ENCODE peak calls at places on chromosomes 4 and X, in eight cellular contexts. One of them, this sample, is unnamed. For H3K4me1, the result is how much of the 10 kb centered on the place peaks cover.

GRCh38 chr4:10734697-10735096 is 50.1 kb upstream of the CLNK start:
- DNase-seq in cardiac muscle cell: no peak
- DNase-seq in ovary: no peak
- DNase-seq in HepG2: no peak
- DNase-seq in left lung: no peak
- DNase-seq in CD8-positive, alpha-beta T cell: no peak
- DNase-seq in adrenal gland: no peak
- DNase-seq in mammary epithelial cell: no peak
- DNase-seq in this sample: no peak

GRCh38 chr4:41594439-41594838 is 56.5 kb downstream of the LIMCH1 start:
- DNase-seq in ovary: no peak
- DNase-seq in CD8-positive, alpha-beta T cell: no peak
- DNase-seq in cardiac muscle cell: no peak
- DNase-seq in mammary epithelial cell: no peak
- DNase-seq in HepG2: no peak
- DNase-seq in adrenal gland: peak
- DNase-seq in left lung: no peak
- DNase-seq in this sample: no peak

GRCh38 chrX:14529288-14529989 is at the start of gene GLRA2:
- DNase-seq in HepG2: peak
- DNase-seq in mammary epithelial cell: peak
- DNase-seq in cardiac muscle cell: peak
- DNase-seq in ovary: peak
- DNase-seq in left lung: no peak
- DNase-seq in CD8-positive, alpha-beta T cell: no peak
- DNase-seq in adrenal gland: no peak
- DNase-seq in this sample: no peak

GRCh38 chr4:65670331-65671031 is at the start of gene EPHA5:
- DNase-seq in HepG2: peak
- DNase-seq in left lung: peak
- DNase-seq in adrenal gland: peak
- DNase-seq in CD8-positive, alpha-beta T cell: no peak
- DNase-seq in mammary epithelial cell: peak
- DNase-seq in ovary: peak
- DNase-seq in cardiac muscle cell: peak
- DNase-seq in this sample: no peak

GRCh38 chrX:10726647-10727046 is 106.3 kb upstream of the MID1 start:
- DNase-seq in left lung: no peak
- DNase-seq in adrenal gland: no peak
- DNase-seq in ovary: no peak
- DNase-seq in mammary epithelial cell: peak
- DNase-seq in cardiac muscle cell: no peak
- DNase-seq in CD8-positive, alpha-beta T cell: no peak
- DNase-seq in HepG2: no peak
- DNase-seq in this sample: no peak

GRCh38 chr4:98779021-98779420 is 120.6 kb upstream of the TSPAN5 start:
- DNase-seq in ovary: no peak
- DNase-seq in cardiac muscle cell: no peak
- DNase-seq in adrenal gland: no peak
- DNase-seq in mammary epithelial cell: no peak
- DNase-seq in CD8-positive, alpha-beta T cell: no peak
- DNase-seq in left lung: no peak
- DNase-seq in HepG2: no peak
- DNase-seq in this sample: no peak

GRCh38 chr4:13547563-13548041 is 3.3 kb upstream of the NKX3-2 start:
- DNase-seq in left lung: peak
- DNase-seq in cardiac muscle cell: peak
- DNase-seq in ovary: no peak
- DNase-seq in CD8-positive, alpha-beta T cell: no peak
- DNase-seq in mammary epithelial cell: no peak
- DNase-seq in HepG2: no peak
- DNase-seq in adrenal gland: no peak
- DNase-seq in this sample: no peak

GRCh38 chr4:1691737-1692373 is 7.7 kb upstream of the FAM53A start:
- DNase-seq in HepG2: no peak
- DNase-seq in left lung: no peak
- DNase-seq in CD8-positive, alpha-beta T cell: no peak
- DNase-seq in mammary epithelial cell: no peak
- DNase-seq in cardiac muscle cell: no peak
- DNase-seq in adrenal gland: no peak
- DNase-seq in ovary: no peak
- DNase-seq in this sample: no peak

GRCh38 chr4:188139671-188140070 is 430 bp downstream of the TRIML1 start:
- DNase-seq in adrenal gland: no peak
- DNase-seq in left lung: no peak
- DNase-seq in mammary epithelial cell: no peak
- DNase-seq in ovary: no peak
- DNase-seq in HepG2: no peak
- DNase-seq in CD8-positive, alpha-beta T cell: no peak
- DNase-seq in cardiac muscle cell: no peak
- DNase-seq in this sample: no peak

GRCh38 chr4:38284294-38285045 is 324.3 kb downstream of the PTTG2 start:
- DNase-seq in ovary: no peak
- DNase-seq in CD8-positive, alpha-beta T cell: no peak
- DNase-seq in adrenal gland: no peak
- DNase-seq in HepG2: no peak
- DNase-seq in cardiac muscle cell: no peak
- DNase-seq in left lung: no peak
- DNase-seq in mammary epithelial cell: no peak
- DNase-seq in this sample: no peak

GRCh38 chr4:2953496-2953895 is 9.7 kb downstream of the NOP14 start:
- DNase-seq in CD8-positive, alpha-beta T cell: no peak
- DNase-seq in ovary: no peak
- DNase-seq in adrenal gland: peak
- DNase-seq in mammary epithelial cell: no peak
- DNase-seq in left lung: no peak
- DNase-seq in cardiac muscle cell: no peak
- DNase-seq in HepG2: no peak
- DNase-seq in this sample: no peak

GRCh38 chr4:128846063-128846462 is 36.6 kb downstream of the JADE1 start:
- DNase-seq in adrenal gland: peak
- DNase-seq in HepG2: no peak
- DNase-seq in mammary epithelial cell: no peak
- DNase-seq in ovary: no peak
- DNase-seq in left lung: no peak
- DNase-seq in cardiac muscle cell: no peak
- DNase-seq in CD8-positive, alpha-beta T cell: no peak
- DNase-seq in this sample: no peak

GRCh38 chrX:16445166-16445752 is 204.7 kb upstream of the S100G start:
- DNase-seq in HepG2: peak
- DNase-seq in mammary epithelial cell: peak
- DNase-seq in ovary: no peak
- DNase-seq in left lung: no peak
- DNase-seq in cardiac muscle cell: peak
- DNase-seq in adrenal gland: peak
- DNase-seq in CD8-positive, alpha-beta T cell: peak
- DNase-seq in this sample: no peak

GRCh38 chrX:72123471-72124185 is 8.1 kb downstream of the RTL5 start:
- DNase-seq in cardiac muscle cell: peak
- DNase-seq in adrenal gland: peak
- DNase-seq in left lung: no peak
- DNase-seq in HepG2: no peak
- DNase-seq in ovary: no peak
- DNase-seq in mammary epithelial cell: no peak
- DNase-seq in CD8-positive, alpha-beta T cell: no peak
- DNase-seq in this sample: no peak

GRCh38 chr4:40874331-40874730 is 124.6 kb downstream of the NSUN7 start:
- DNase-seq in mammary epithelial cell: no peak
- DNase-seq in CD8-positive, alpha-beta T cell: no peak
- DNase-seq in cardiac muscle cell: peak
- DNase-seq in left lung: no peak
- DNase-seq in ovary: no peak
- DNase-seq in HepG2: no peak
- DNase-seq in adrenal gland: no peak
- DNase-seq in this sample: no peak

GRCh38 chr4:184331155-184331995 is 113.7 kb upstream of the ENPP6 start:
- DNase-seq in left lung: no peak
- DNase-seq in CD8-positive, alpha-beta T cell: no peak
- DNase-seq in adrenal gland: peak
- DNase-seq in HepG2: no peak
- DNase-seq in ovary: no peak
- DNase-seq in cardiac muscle cell: no peak
- DNase-seq in mammary epithelial cell: peak
- DNase-seq in this sample: no peak

GRCh38 chr4:99655315-99656081 is 2.1 kb downstream of the C4orf54 start:
- DNase-seq in left lung: no peak
- DNase-seq in HepG2: no peak
- DNase-seq in ovary: peak
- DNase-seq in CD8-positive, alpha-beta T cell: no peak
- DNase-seq in cardiac muscle cell: no peak
- DNase-seq in mammary epithelial cell: peak
- DNase-seq in adrenal gland: peak
- DNase-seq in this sample: no peak

GRCh38 chrX:15072259-15072658 is 197.6 kb downstream of the ASB9 start:
- DNase-seq in ovary: no peak
- DNase-seq in mammary epithelial cell: no peak
- DNase-seq in adrenal gland: no peak
- DNase-seq in CD8-positive, alpha-beta T cell: no peak
- DNase-seq in left lung: no peak
- DNase-seq in cardiac muscle cell: no peak
- DNase-seq in HepG2: no peak
- DNase-seq in this sample: no peak

GRCh38 chr4:123921339-123921738 is 524.7 kb downstream of the SPRY1 start:
- DNase-seq in CD8-positive, alpha-beta T cell: no peak
- DNase-seq in mammary epithelial cell: no peak
- DNase-seq in HepG2: no peak
- DNase-seq in adrenal gland: no peak
- DNase-seq in ovary: no peak
- DNase-seq in left lung: no peak
- DNase-seq in cardiac muscle cell: no peak
- DNase-seq in this sample: no peak

GRCh38 chr4:100843897-100844296 is 326.1 kb upstream of the EMCN start:
- DNase-seq in ovary: no peak
- DNase-seq in cardiac muscle cell: no peak
- DNase-seq in adrenal gland: no peak
- DNase-seq in mammary epithelial cell: no peak
- DNase-seq in HepG2: no peak
- DNase-seq in left lung: no peak
- DNase-seq in CD8-positive, alpha-beta T cell: no peak
- DNase-seq in this sample: no peak

GRCh38 chr4:120082286-120082685 is 15.6 kb upstream of the MAD2L1 start:
- DNase-seq in adrenal gland: no peak
- DNase-seq in left lung: no peak
- DNase-seq in cardiac muscle cell: no peak
- DNase-seq in HepG2: no peak
- DNase-seq in ovary: no peak
- DNase-seq in CD8-positive, alpha-beta T cell: no peak
- DNase-seq in mammary epithelial cell: no peak
- DNase-seq in this sample: no peak
- H3K4me1 ChIP-seq in adrenal gland: under half
- H3K4me1 ChIP-seq in left lung: under half
- H3K4me1 ChIP-seq in cardiac muscle cell: under half
- H3K4me1 ChIP-seq in HepG2: under half
- H3K4me1 ChIP-seq in ovary: under half
- H3K4me1 ChIP-seq in CD8-positive, alpha-beta T cell: under half
- H3K4me1 ChIP-seq in mammary epithelial cell: under half
- H3K4me1 ChIP-seq in this sample: under half

GRCh38 chr4:144411119-144411518 is 234.8 kb upstream of the HHIP start:
- DNase-seq in HepG2: no peak
- DNase-seq in adrenal gland: no peak
- DNase-seq in CD8-positive, alpha-beta T cell: no peak
- DNase-seq in cardiac muscle cell: no peak
- DNase-seq in ovary: no peak
- DNase-seq in left lung: no peak
- DNase-seq in mammary epithelial cell: no peak
- DNase-seq in this sample: no peak
- H3K27ac ChIP-seq in HepG2: no peak
- H3K27ac ChIP-seq in adrenal gland: no peak
- H3K27ac ChIP-seq in CD8-positive, alpha-beta T cell: no peak
- H3K27ac ChIP-seq in cardiac muscle cell: no peak
- H3K27ac ChIP-seq in ovary: no peak
- H3K27ac ChIP-seq in left lung: no peak
- H3K27ac ChIP-seq in mammary epithelial cell: no peak
- H3K27ac ChIP-seq in this sample: no peak

GRCh38 chr4:174512745-174513144 is 9.5 kb downstream of the HPGD start:
- DNase-seq in ovary: no peak
- DNase-seq in adrenal gland: no peak
- DNase-seq in HepG2: no peak
- DNase-seq in CD8-positive, alpha-beta T cell: no peak
- DNase-seq in cardiac muscle cell: no peak
- DNase-seq in mammary epithelial cell: no peak
- DNase-seq in left lung: no peak
- DNase-seq in this sample: no peak

GRCh38 chr4:174520655-174521054 is 1.6 kb downstream of the HPGD start:
- DNase-seq in mammary epithelial cell: no peak
- DNase-seq in ovary: no peak
- DNase-seq in CD8-positive, alpha-beta T cell: no peak
- DNase-seq in adrenal gland: no peak
- DNase-seq in left lung: no peak
- DNase-seq in HepG2: no peak
- DNase-seq in cardiac muscle cell: no peak
- DNase-seq in this sample: no peak

GRCh38 chr4:174517502-174517901 is 4.8 kb downstream of the HPGD start:
- DNase-seq in cardiac muscle cell: no peak
- DNase-seq in adrenal gland: no peak
- DNase-seq in mammary epithelial cell: no peak
- DNase-seq in CD8-positive, alpha-beta T cell: no peak
- DNase-seq in left lung: no peak
- DNase-seq in ovary: no peak
- DNase-seq in HepG2: no peak
- DNase-seq in this sample: no peak

GRCh38 chr4:174516345-174516744 is 5.9 kb downstream of the HPGD start:
- DNase-seq in cardiac muscle cell: no peak
- DNase-seq in CD8-positive, alpha-beta T cell: no peak
- DNase-seq in ovary: no peak
- DNase-seq in left lung: no peak
- DNase-seq in HepG2: no peak
- DNase-seq in mammary epithelial cell: no peak
- DNase-seq in adrenal gland: no peak
- DNase-seq in this sample: no peak

GRCh38 chr4:174516794-174517193 is 5.5 kb downstream of the HPGD start:
- DNase-seq in mammary epithelial cell: no peak
- DNase-seq in HepG2: no peak
- DNase-seq in adrenal gland: no peak
- DNase-seq in ovary: no peak
- DNase-seq in cardiac muscle cell: no peak
- DNase-seq in left lung: no peak
- DNase-seq in CD8-positive, alpha-beta T cell: no peak
- DNase-seq in this sample: no peak
- TF ChIP-seq CTCF in mammary epithelial cell: no peak
- TF ChIP-seq CTCF in HepG2: no peak
- TF ChIP-seq CTCF in adrenal gland: no peak
- TF ChIP-seq CTCF in ovary: no peak
- TF ChIP-seq CTCF in cardiac muscle cell: no peak
- TF ChIP-seq CTCF in left lung: no peak
- TF ChIP-seq CTCF in CD8-positive, alpha-beta T cell: no peak
- TF ChIP-seq CTCF in this sample: no peak

DNA sequence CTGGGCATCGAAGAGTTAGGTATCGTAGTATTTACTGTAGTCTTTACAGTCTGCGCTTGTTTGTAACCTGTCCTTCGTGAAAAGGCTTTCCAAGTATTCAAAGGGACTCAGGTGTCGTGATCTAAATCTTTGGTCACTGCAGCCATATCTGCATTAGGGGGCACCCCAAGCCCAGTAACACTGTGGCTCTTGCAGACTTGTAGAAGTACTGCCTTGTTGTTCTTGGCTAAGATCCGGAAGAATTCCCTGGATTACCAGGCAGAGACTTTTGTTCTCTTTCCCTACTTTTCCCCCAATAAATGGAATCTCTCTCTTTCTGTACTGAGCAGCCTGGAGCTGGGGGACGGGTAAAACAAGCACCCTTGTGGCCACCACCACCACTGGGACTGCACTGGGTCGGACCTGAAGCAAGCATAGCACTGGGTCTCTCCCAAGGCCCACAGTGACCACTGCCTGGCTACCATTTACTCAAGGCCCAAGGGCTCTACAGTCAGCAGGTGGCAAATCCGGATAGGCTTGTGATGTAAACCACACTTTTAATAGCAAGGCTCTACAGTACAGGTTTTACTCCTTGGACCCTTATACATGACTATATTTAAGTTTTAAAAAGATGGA is 12.0 kb downstream of the CXorf58 start:
- DNase-seq in HepG2: peak
- DNase-seq in left lung: no peak
- DNase-seq in ovary: no peak
- DNase-seq in adrenal gland: peak
- DNase-seq in CD8-positive, alpha-beta T cell: no peak
- DNase-seq in mammary epithelial cell: no peak
- DNase-seq in cardiac muscle cell: no peak
- DNase-seq in this sample: no peak
- H3K4me1 ChIP-seq in HepG2: under half
- H3K4me1 ChIP-seq in left lung: under half
- H3K4me1 ChIP-seq in ovary: under half
- H3K4me1 ChIP-seq in adrenal gland: under half
- H3K4me1 ChIP-seq in CD8-positive, alpha-beta T cell: under half
- H3K4me1 ChIP-seq in mammary epithelial cell: under half
- H3K4me1 ChIP-seq in cardiac muscle cell: under half
- H3K4me1 ChIP-seq in this sample: under half